ENCODE peak calls at places on chromosomes 12 and 14, in seven cellular contexts. T is GM12891, X is K562, D is HepG2, F is SK-N-SH, P is GM12878, V is H1. W is an unnamed sample.

GRCh38 chr12:45273717-45274271 is 57.9 kb downstream of the ANO6 start:
- DNase-seq in T (no peak), X (peak), V (no peak), D (peak), P (no peak), F (no peak), W (no peak)

GRCh38 chr14:102192840-102193502 is 53.3 kb downstream of the WDR20 start:
- DNase-seq in V (no peak), X (no peak), P (no peak), D (no peak), F (peak), T (no peak), W (no peak)

GRCh38 chr12:7797698-7798398 is 8.6 kb downstream of the NANOG start:
- DNase-seq in D (no peak), T (no peak), X (no peak), F (no peak), V (no peak), P (no peak), W (no peak)

GRCh38 chr14:74488788-74489397 is 4.2 kb downstream of the NPC2 start:
- DNase-seq in V (no peak), D (no peak), X (no peak), F (no peak), T (no peak), P (no peak), W (no peak)

GRCh38 chr14:35438910-35439713 is 34.6 kb upstream of the NFKBIA start:
- DNase-seq in V (no peak), F (peak), P (peak), X (peak), D (peak), T (no peak), W (no peak)

GRCh38 chr14:67428501-67429031 is 16.6 kb upstream of the PLEK2 start:
- DNase-seq in P (no peak), X (peak), F (no peak), V (no peak), D (peak), T (no peak), W (no peak)

GRCh38 chr14:28666961-28667360 is 99.6 kb upstream of the FOXG1 start:
- DNase-seq in P (no peak), F (no peak), X (no peak), T (no peak), V (no peak), D (no peak), W (no peak)

GRCh38 chr14:56294125-56294524 is 175.9 kb downstream of the PELI2 start:
- DNase-seq in X (no peak), V (peak), P (no peak), D (no peak), F (no peak), T (no peak), W (no peak)

GRCh38 chr14:76346391-76347160 is 29.4 kb upstream of the ESRRB start:
- DNase-seq in T (no peak), X (no peak), F (no peak), D (peak), V (no peak), P (peak), W (no peak)

GRCh38 chr12:111766608-111767361 is at the start of gene ALDH2:
- DNase-seq in P (no peak), V (peak), D (peak), T (peak), X (peak), F (peak), W (no peak)

GRCh38 chr12:109987615-109988014 is 8.6 kb downstream of the GIT2 start:
- DNase-seq in X (no peak), T (no peak), F (no peak), V (no peak), P (no peak), D (no peak), W (no peak)

GRCh38 chr14:69518341-69519101 is 34.0 kb downstream of the PLEKHD1 start:
- DNase-seq in T (no peak), F (no peak), V (no peak), X (no peak), P (no peak), D (no peak), W (no peak)

GRCh38 chr14:50230601-50231474 is 540 bp downstream of the SOS2 start:
- DNase-seq in X (peak), F (peak), D (peak), V (no peak), T (peak), P (peak), W (peak)

GRCh38 chr12:14803830-14804160 is 325 bp downstream of the C12orf60 start:
- DNase-seq in P (no peak), X (no peak), V (no peak), F (no peak), T (no peak), D (no peak), W (no peak)

GRCh38 chr12:11555743-11556625 is 93.5 kb upstream of the ETV6 start:
- DNase-seq in F (no peak), D (no peak), X (peak), T (no peak), V (no peak), P (no peak), W (no peak)

GRCh38 chr14:79274641-79275366 is 936.5 kb downstream of the DIO2 start:
- DNase-seq in P (no peak), D (no peak), T (no peak), V (no peak), F (no peak), X (no peak), W (no peak)

GRCh38 chr14:20412876-20413784 is at the start of gene TEP1:
- DNase-seq in X (peak), V (peak), F (peak), P (no peak), D (peak), T (peak), W (peak)

GRCh38 chr12:106006940-106007339 is 131.8 kb downstream of the NUAK1 start:
- DNase-seq in X (no peak), F (no peak), T (no peak), P (no peak), V (no peak), D (no peak), W (no peak)

GRCh38 chr14:50333010-50333409 is 20.9 kb downstream of the DMAC2L start:
- DNase-seq in X (no peak), D (no peak), T (no peak), V (no peak), P (no peak), F (no peak), W (no peak)

GRCh38 chr12:12384601-12385321 is 27.9 kb downstream of the BORCS5 start:
- DNase-seq in X (peak), D (peak), V (no peak), T (no peak), F (peak), P (no peak), W (no peak)

GRCh38 chr14:101506211-101506920 is 54.9 kb upstream of the DIO3 start:
- DNase-seq in T (no peak), F (no peak), P (no peak), X (no peak), V (no peak), D (no peak), W (no peak)

GRCh38 chr12:13114251-13115052 is 11.0 kb upstream of the GSG1 start:
- DNase-seq in T (no peak), D (no peak), X (no peak), P (no peak), V (no peak), F (no peak), W (no peak)

GRCh38 chr12:10633541-10633940 is 20.1 kb upstream of the MAGOHB start:
- DNase-seq in F (no peak), T (no peak), D (no peak), P (no peak), V (no peak), X (no peak), W (no peak)

GRCh38 chr14:49249022-49249421 is 337.2 kb downstream of the RPS29 start:
- DNase-seq in D (no peak), V (no peak), X (no peak), P (no peak), F (peak), T (no peak), W (no peak)

GRCh38 chr12:106345739-106346138 is 11.8 kb upstream of the POLR3B start:
- DNase-seq in T (no peak), D (peak), V (no peak), P (no peak), X (peak), F (peak), W (no peak)

GRCh38 chr12:92028039-92028709 is 117.5 kb downstream of the BTG1 start:
- DNase-seq in V (no peak), P (no peak), T (no peak), F (no peak), X (no peak), D (no peak), W (no peak)

GRCh38 chr12:18998343-18999270 is 130.9 kb upstream of the PLEKHA5 start:
- DNase-seq in D (no peak), T (no peak), V (no peak), X (no peak), P (no peak), F (peak), W (no peak)

GRCh38 chr12:120012067-120012621 is 23.1 kb downstream of the BICDL1 start:
- DNase-seq in P (peak), F (peak), T (peak), V (no peak), X (peak), D (no peak), W (peak)

GRCh38 chr14:101704140-101704539 is 57.4 kb upstream of the PPP2R5C start:
- DNase-seq in V (no peak), X (no peak), T (no peak), D (no peak), F (no peak), P (no peak), W (no peak)

GRCh38 chr12:106123551-106123991 is 15.2 kb downstream of the NUAK1 start:
- DNase-seq in F (no peak), X (no peak), V (no peak), P (no peak), D (no peak), T (no peak), W (no peak)

GRCh38 chr14:105865266-105865903 is 339.0 kb downstream of the TMEM121 start:
- DNase-seq in F (no peak), D (no peak), V (no peak), P (no peak), T (no peak), X (no peak), W (no peak)

GRCh38 chr12:59134750-59135149 is 214.4 kb upstream of the LRIG3 start:
- DNase-seq in T (no peak), P (no peak), F (no peak), D (no peak), X (no peak), V (no peak), W (no peak)

GRCh38 chr12:4251967-4252366 is 21.6 kb upstream of the CCND2 start:
- DNase-seq in V (no peak), F (no peak), X (no peak), T (no peak), D (no peak), P (no peak), W (no peak)

GRCh38 chr12:3061129-3061857 is 15.9 kb upstream of the TSPAN9 start:
- DNase-seq in P (no peak), D (no peak), X (no peak), F (no peak), V (no peak), T (no peak), W (no peak)

GRCh38 chr14:103524002-103524785 is 1.6 kb upstream of the CKB start:
- DNase-seq in X (no peak), V (no peak), T (no peak), P (no peak), F (no peak), D (no peak), W (no peak)

GRCh38 chr14:77622562-77622961 is 6.1 kb upstream of the SPTLC2 start:
- DNase-seq in P (no peak), X (no peak), V (no peak), T (no peak), D (no peak), F (no peak), W (no peak)

GRCh38 chr14:105498430-105499255 is 7.6 kb downstream of the TEDC1 start:
- DNase-seq in F (no peak), T (peak), V (no peak), X (no peak), P (no peak), D (no peak), W (peak)

GRCh38 chr12:44647891-44648690 is 228.0 kb downstream of the NELL2 start:
- DNase-seq in X (no peak), D (no peak), P (no peak), V (no peak), F (no peak), T (no peak), W (no peak)

GRCh38 chr12:121992059-121992879 is 29.4 kb upstream of the BCL7A start:
- DNase-seq in D (peak), T (peak), P (peak), F (no peak), X (no peak), V (no peak), W (no peak)

GRCh38 chr14:83744901-83745300 is 1785.0 kb upstream of the FLRT2 start:
- DNase-seq in V (no peak), P (no peak), D (no peak), X (no peak), F (no peak), T (no peak), W (no peak)

GRCh38 chr12:61781021-61781581 is 479.1 kb upstream of the USP15 start:
- DNase-seq in X (no peak), P (no peak), T (no peak), F (no peak), D (no peak), V (no peak), W (no peak)
- TF ChIP-seq TAF1 in X (no peak), P (no peak), T (no peak), F (no peak), D (no peak), V (no peak), W (no peak)

GRCh38 chr14:23725528-23725927 is 89.4 kb downstream of the DHRS2 start:
- DNase-seq in F (no peak), X (no peak), D (no peak), V (no peak), T (no peak), P (no peak), W (no peak)

GRCh38 chr14:23725980-23726746 is 90.0 kb downstream of the DHRS2 start:
- DNase-seq in X (no peak), V (no peak), F (no peak), P (no peak), D (no peak), T (no peak), W (no peak)

GRCh38 chr14:23728791-23729190 is 92.6 kb downstream of the DHRS2 start:
- DNase-seq in F (no peak), D (no peak), P (no peak), X (no peak), T (no peak), V (no peak), W (no peak)

GRCh38 chr14:23729720-23730387 is 93.7 kb downstream of the DHRS2 start:
- DNase-seq in V (no peak), D (peak), P (no peak), T (no peak), F (peak), X (peak), W (no peak)

GRCh38 chr14:23727566-23728335 is 91.6 kb downstream of the DHRS2 start:
- DNase-seq in D (peak), X (peak), T (peak), P (no peak), F (peak), V (no peak), W (no peak)
- TF ChIP-seq TAF1 in D (no peak), X (no peak), T (no peak), P (no peak), F (no peak), V (no peak), W (no peak)

DNA sequence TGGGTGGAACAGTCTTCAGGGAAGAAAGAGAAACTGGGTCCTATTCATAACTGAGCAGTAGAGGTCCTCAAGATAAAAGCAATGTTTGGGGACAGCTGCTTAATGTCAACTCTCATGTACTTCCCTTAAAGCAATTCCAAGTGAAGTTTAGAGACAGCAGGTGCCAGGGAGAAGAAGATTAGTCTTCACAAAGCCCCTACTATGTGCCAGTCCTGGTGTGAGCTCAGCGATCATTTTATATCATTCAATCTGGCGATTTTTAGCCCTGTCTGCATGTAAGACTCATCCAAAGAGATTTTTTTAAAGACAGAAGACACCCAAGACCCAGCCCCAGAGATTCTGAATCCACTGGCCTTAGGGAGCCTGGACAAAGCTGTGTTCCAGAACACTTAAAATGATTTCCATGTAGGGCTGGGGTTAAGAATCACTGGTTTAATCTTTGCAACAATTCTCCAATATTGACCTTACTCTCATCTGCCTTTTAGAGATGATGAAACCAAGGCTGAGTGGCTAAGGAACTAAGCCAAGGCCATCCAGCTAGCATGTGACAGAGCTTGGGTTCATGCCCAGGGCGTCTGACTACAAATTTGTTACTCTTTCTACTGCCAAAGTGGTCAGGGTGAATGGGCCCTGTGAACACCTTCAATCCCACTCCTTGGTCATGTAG is 404.5 kb upstream of the TBX3 start:
- DNase-seq in V (no peak), P (no peak), F (no peak), D (peak), X (no peak), T (no peak), W (no peak)
- TF ChIP-seq TAF1 in V (no peak), P (no peak), F (no peak), D (no peak), X (no peak), T (no peak), W (no peak)

GRCh38 chr14:100012928-100013327 is 52.3 kb upstream of the EVL start:
- DNase-seq in P (no peak), F (no peak), V (no peak), X (no peak), D (no peak), T (no peak), W (no peak)

GRCh38 chr14:100010679-100011078 is 54.5 kb upstream of the EVL start:
- DNase-seq in P (no peak), F (no peak), V (no peak), X (no peak), T (no peak), D (no peak), W (no peak)

GRCh38 chr14:100015251-100015655 is 50.0 kb upstream of the EVL start:
- DNase-seq in D (no peak), X (peak), V (no peak), T (peak), F (no peak), P (peak), W (peak)

GRCh38 chr14:100011568-100012325 is 53.5 kb upstream of the EVL start:
- DNase-seq in T (no peak), D (no peak), F (no peak), P (no peak), X (no peak), V (no peak), W (no peak)

DNA sequence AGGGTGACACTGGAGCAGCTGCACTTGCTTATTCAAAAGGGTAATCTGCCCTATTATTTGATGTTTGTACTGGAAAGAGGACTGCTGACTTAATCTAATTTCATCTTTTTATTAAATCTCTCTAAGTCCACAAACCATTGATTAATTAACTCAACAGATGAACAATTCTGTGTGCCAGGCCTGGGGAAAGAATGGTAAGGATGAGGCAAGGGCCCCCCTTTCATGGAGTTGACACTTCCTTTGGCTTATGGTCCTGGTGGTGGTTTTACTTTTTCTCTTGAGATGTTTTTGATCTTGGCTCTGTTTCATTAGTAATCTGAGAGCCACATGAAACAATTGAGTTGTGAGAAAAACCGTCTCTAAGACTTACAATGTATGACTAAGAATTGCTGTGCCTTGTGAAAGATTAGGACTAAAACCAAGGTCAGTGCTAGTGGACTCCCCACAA is 52.7 kb upstream of the EVL start:
- DNase-seq in D (no peak), P (peak), T (no peak), X (no peak), V (no peak), F (no peak), W (no peak)
- TF ChIP-seq TAF1 in D (no peak), P (no peak), T (no peak), X (no peak), V (no peak), F (no peak), W (no peak)

W was measured in GM12892.